ENCODE peak calls at places on chromosomes 6 and 20, in ten cellular contexts. H is IMR-90, E is PC-9, V is fibroblast of lung, D is PC-3, J is HCT116, Q is OCI-LY7, U is neural progenitor cell, Y is H9, A is GM23338. C is an unnamed sample.
A peak's percentile ranks its signal among the peaks of the same experiment; 100 is the strongest.

GRCh38 chr20:23048283-23049200 is 930 bp downstream of the THBD start:
- DNase-seq in H (peak; percentile 1), E (no peak), V (peak; percentile 22), D (peak; percentile 55), J (no peak), Q (no peak), U (peak; percentile 78), Y (peak; percentile 80), A (peak; percentile 84), C (peak; percentile 76)

GRCh38 chr6:24536466-24536865 is 41.7 kb downstream of the ALDH5A1 start:
- DNase-seq in H (no peak), E (no peak), V (no peak), D (no peak), J (no peak), Q (no peak), U (no peak), Y (no peak), A (no peak), C (no peak)

GRCh38 chr20:46251211-46251673 is 57.1 kb downstream of the CDH22 start:
- DNase-seq in H (no peak), E (no peak), V (no peak), D (no peak), J (no peak), Q (no peak), U (peak; percentile 83), Y (peak; percentile 55), A (peak; percentile 78), C (peak; percentile 30)

GRCh38 chr6:25713802-25714201 is 40.7 kb upstream of the SLC17A4 start:
- DNase-seq in H (no peak), E (no peak), V (peak; percentile 1), D (no peak), J (no peak), Q (no peak), U (no peak), Y (no peak), A (no peak), C (no peak)

GRCh38 chr6:136791296-136792065 is 796 bp downstream of the MAP3K5 start:
- DNase-seq in H (peak; percentile 67), E (peak; percentile 72), V (peak; percentile 59), D (peak; percentile 50), J (no peak), Q (peak; percentile 81), U (peak; percentile 53), Y (peak; percentile 44), A (peak; percentile 45), C (peak; percentile 71)

GRCh38 chr6:167576798-167577528 is 249.7 kb upstream of the AFDN start:
- DNase-seq in H (no peak), E (no peak), V (no peak), D (no peak), J (no peak), Q (no peak), U (no peak), Y (no peak), A (no peak), C (no peak)

GRCh38 chr20:42531675-42531985 is 658.1 kb downstream of the PTPRT start:
- DNase-seq in H (no peak), E (no peak), V (no peak), D (no peak), J (no peak), Q (no peak), U (peak; percentile 10), Y (no peak), A (no peak), C (no peak)

GRCh38 chr6:169288591-169288990 is 34.9 kb upstream of the THBS2 start:
- DNase-seq in H (peak; percentile 35), E (no peak), V (peak; percentile 80), D (peak; percentile 5), J (no peak), Q (no peak), U (no peak), Y (no peak), A (no peak), C (no peak)

GRCh38 chr6:51473996-51474975 is 613.1 kb downstream of the PKHD1 start:
- DNase-seq in H (no peak), E (no peak), V (no peak), D (peak; percentile 19), J (no peak), Q (no peak), U (no peak), Y (no peak), A (no peak), C (no peak)

GRCh38 chr6:47342824-47343223 is 33.1 kb upstream of the TNFRSF21 start:
- DNase-seq in H (no peak), E (no peak), V (peak; percentile 12), D (no peak), J (no peak), Q (no peak), U (no peak), Y (no peak), A (no peak), C (no peak)

GRCh38 chr6:30926644-30927043 is 5.3 kb downstream of the SFTA2 start:
- DNase-seq in H (no peak), E (peak; percentile 50), V (peak; percentile 58), D (peak; percentile 52), J (no peak), Q (no peak), U (no peak), Y (no peak), A (no peak), C (peak; percentile 42)
- H4K20me1 ChIP-seq in H (no peaks in the 10 kb centered on the region), E (no peaks in the 10 kb centered on the region), V (no peaks in the 10 kb centered on the region), D (no peaks in the 10 kb centered on the region), J (no peaks in the 10 kb centered on the region), Q (no peaks in the 10 kb centered on the region), U (no peaks in the 10 kb centered on the region), Y (no peaks in the 10 kb centered on the region), A (no peaks in the 10 kb centered on the region), C (no peaks in the 10 kb centered on the region)

DNA sequence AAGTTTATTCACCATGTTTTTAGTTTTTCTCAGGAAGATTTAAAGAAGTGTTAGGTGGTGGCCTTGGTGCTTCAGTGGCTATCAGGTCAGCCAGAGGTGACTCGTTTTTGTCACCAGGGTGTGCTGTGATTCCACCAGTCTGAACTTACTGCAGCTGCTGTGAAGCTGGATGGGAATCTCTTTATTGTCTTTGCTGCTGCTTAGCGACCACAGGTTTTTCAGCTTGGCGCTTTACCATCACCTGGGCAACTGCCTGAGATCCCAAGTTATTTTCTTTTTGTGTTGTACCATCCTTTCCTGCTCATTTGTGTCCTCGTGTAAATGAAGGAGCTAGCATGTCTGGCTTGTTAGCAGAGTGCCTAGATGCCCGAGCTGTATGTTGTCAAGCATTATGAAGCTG is 146.9 kb downstream of the MACROD2 start:
- DNase-seq in H (peak; percentile 19), E (peak; percentile 50), V (peak; percentile 35), D (peak; percentile 75), J (peak; percentile 29), Q (peak; percentile 0), U (peak; percentile 85), Y (peak; percentile 84), A (peak; percentile 88), C (peak; percentile 85)
- TF ChIP-seq CTCF in H (peak; percentile 39), E (peak; percentile 63), V (peak; percentile 29), D (peak; percentile 81), J (no peak), Q (peak; percentile 48), U (peak; percentile 84), Y (peak; percentile 88), A (peak; percentile 88), C (peak; percentile 79)

DNA sequence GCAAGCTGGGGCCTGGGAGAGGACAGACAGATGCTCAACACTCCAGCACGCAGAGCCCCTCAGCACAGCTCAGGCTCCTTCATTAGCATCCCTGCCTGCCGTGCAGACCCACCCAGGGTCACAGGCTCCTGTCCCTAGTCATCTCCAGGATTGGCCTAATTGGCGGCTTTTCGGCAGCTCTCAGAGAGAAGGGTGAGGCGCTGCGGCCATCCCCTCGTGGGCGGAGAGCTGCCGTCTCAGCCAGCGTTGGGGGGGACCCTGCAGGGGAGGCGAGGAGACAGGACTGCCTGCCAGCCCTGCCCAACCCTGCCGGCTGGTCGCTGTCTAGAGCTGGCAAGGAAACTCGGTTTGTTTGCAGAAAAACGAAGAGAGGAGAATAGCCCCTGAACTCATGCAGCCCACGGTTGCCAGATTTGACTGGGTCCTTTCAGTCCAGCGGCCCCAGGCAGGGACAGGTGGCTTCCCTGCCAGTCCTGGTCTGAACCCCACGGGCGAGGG is 26.8 kb downstream of the BHLHE23 start:
- DNase-seq in H (no peak), E (no peak), V (no peak), D (no peak), J (no peak), Q (no peak), U (peak; percentile 42), Y (no peak), A (no peak), C (no peak)
- H4K20me1 ChIP-seq in H (no peaks in the 10 kb centered on the region), E (no peaks in the 10 kb centered on the region), V (no peaks in the 10 kb centered on the region), D (no peaks in the 10 kb centered on the region), J (no peaks in the 10 kb centered on the region), Q (no peaks in the 10 kb centered on the region), U (no peaks in the 10 kb centered on the region), Y (no peaks in the 10 kb centered on the region), A (no peaks in the 10 kb centered on the region), C (no peaks in the 10 kb centered on the region)

DNA sequence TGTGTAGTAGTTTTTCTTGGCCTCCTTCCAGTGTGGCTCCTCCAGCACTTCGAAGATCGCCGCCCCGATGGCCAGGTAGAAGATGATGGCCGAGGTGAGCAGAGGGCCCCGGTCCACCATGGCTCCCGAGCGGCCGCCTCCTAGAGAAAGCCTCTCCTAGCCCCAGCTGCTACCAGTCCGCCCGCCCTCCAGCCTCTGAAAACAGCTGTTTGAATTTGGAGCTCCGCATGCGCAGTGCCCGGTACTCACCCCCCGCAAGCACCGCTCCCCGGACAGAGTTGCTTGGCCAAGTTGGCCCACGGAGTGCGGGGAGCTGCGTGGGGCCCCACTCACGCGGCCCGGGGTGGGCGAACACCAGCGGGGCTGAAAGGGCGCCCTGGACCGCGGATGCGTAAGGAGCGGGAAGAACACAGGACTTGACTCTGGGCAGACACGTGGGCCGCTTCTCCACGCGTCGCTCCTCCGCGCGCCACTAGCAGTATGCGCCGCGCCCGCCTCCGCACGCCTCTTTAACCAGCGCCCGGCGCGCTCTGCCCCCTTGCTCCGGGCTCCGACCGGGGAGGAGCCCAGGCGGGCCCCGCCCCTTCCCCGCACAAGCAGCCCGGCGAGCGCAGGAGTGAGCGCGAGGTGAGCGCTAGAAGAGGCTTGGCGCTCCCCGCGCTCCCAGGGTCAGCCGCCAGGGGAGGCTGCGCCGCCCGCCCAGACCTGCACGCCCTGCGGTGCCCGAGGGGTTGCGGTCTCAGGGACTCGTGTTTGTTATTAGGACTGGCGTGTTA is at the start of gene KCNK5:
- DNase-seq in H (peak; percentile 2), E (peak; percentile 73), V (peak; percentile 20), D (peak; percentile 57), J (peak; percentile 73), Q (no peak), U (peak; percentile 94), Y (peak; percentile 94), A (peak; percentile 95), C (peak; percentile 93)
- TF ChIP-seq CTCF in H (peak; percentile 8), E (peak; percentile 86), V (peak; percentile 18), D (peak; percentile 53), J (peak; percentile 89), Q (no peak), U (peak; percentile 72), Y (peak; percentile 96), A (peak; percentile 86), C (peak; percentile 64)